ENCODE peak calls at places on chromosomes 3 and 15, in seven cellular contexts. One of them, this sample, is unnamed.

GRCh38 chr3:124993462-124993861 is 58.9 kb upstream of the MUC13 start:
- DNase-seq in endothelial cell of umbilical vein: no peak
- DNase-seq in neural progenitor cell: no peak
- DNase-seq in HCT116: no peak
- DNase-seq in kidney: peak
- DNase-seq in CD8-positive, alpha-beta memory T cell: no peak
- DNase-seq in psoas muscle: peak
- DNase-seq in this sample: no peak

GRCh38 chr3:156676467-156677119 is 2.2 kb downstream of the TIPARP start:
- DNase-seq in endothelial cell of umbilical vein: no peak
- DNase-seq in neural progenitor cell: no peak
- DNase-seq in HCT116: no peak
- DNase-seq in kidney: no peak
- DNase-seq in CD8-positive, alpha-beta memory T cell: no peak
- DNase-seq in psoas muscle: no peak
- DNase-seq in this sample: no peak

GRCh38 chr3:188754286-188754685 is 417.5 kb upstream of the TPRG1 start:
- DNase-seq in endothelial cell of umbilical vein: no peak
- DNase-seq in neural progenitor cell: no peak
- DNase-seq in HCT116: no peak
- DNase-seq in kidney: no peak
- DNase-seq in CD8-positive, alpha-beta memory T cell: no peak
- DNase-seq in psoas muscle: no peak
- DNase-seq in this sample: no peak

GRCh38 chr15:100043069-100043641 is 298.6 kb downstream of the ADAMTS17 start:
- DNase-seq in endothelial cell of umbilical vein: peak
- DNase-seq in neural progenitor cell: no peak
- DNase-seq in HCT116: peak
- DNase-seq in kidney: no peak
- DNase-seq in CD8-positive, alpha-beta memory T cell: no peak
- DNase-seq in psoas muscle: peak
- DNase-seq in this sample: no peak

GRCh38 chr3:194265996-194266657 is 85.0 kb downstream of the CPN2 start:
- DNase-seq in endothelial cell of umbilical vein: peak
- DNase-seq in neural progenitor cell: no peak
- DNase-seq in HCT116: no peak
- DNase-seq in kidney: no peak
- DNase-seq in CD8-positive, alpha-beta memory T cell: no peak
- DNase-seq in psoas muscle: no peak
- DNase-seq in this sample: peak

GRCh38 chr3:32076566-32076965 is 29.9 kb upstream of the GPD1L start:
- DNase-seq in endothelial cell of umbilical vein: no peak
- DNase-seq in neural progenitor cell: no peak
- DNase-seq in HCT116: no peak
- DNase-seq in kidney: no peak
- DNase-seq in CD8-positive, alpha-beta memory T cell: no peak
- DNase-seq in psoas muscle: no peak
- DNase-seq in this sample: no peak

GRCh38 chr15:64163662-64164362 is 990 bp upstream of the PPIB start:
- DNase-seq in endothelial cell of umbilical vein: no peak
- DNase-seq in neural progenitor cell: no peak
- DNase-seq in HCT116: no peak
- DNase-seq in kidney: no peak
- DNase-seq in CD8-positive, alpha-beta memory T cell: no peak
- DNase-seq in psoas muscle: no peak
- DNase-seq in this sample: no peak

GRCh38 chr3:98259707-98260106 is 4.3 kb upstream of the OR5H6 start:
- DNase-seq in endothelial cell of umbilical vein: no peak
- DNase-seq in neural progenitor cell: no peak
- DNase-seq in HCT116: peak
- DNase-seq in kidney: no peak
- DNase-seq in CD8-positive, alpha-beta memory T cell: no peak
- DNase-seq in psoas muscle: no peak
- DNase-seq in this sample: peak

GRCh38 chr3:39933986-39934693 is 124.7 kb downstream of the MYRIP start:
- DNase-seq in endothelial cell of umbilical vein: peak
- DNase-seq in neural progenitor cell: no peak
- DNase-seq in HCT116: no peak
- DNase-seq in kidney: no peak
- DNase-seq in CD8-positive, alpha-beta memory T cell: no peak
- DNase-seq in psoas muscle: no peak
- DNase-seq in this sample: no peak

GRCh38 chr3:169044341-169045113 is 619.0 kb downstream of the MECOM start:
- DNase-seq in endothelial cell of umbilical vein: peak
- DNase-seq in neural progenitor cell: no peak
- DNase-seq in HCT116: no peak
- DNase-seq in kidney: no peak
- DNase-seq in CD8-positive, alpha-beta memory T cell: no peak
- DNase-seq in psoas muscle: no peak
- DNase-seq in this sample: no peak
- H3K27ac ChIP-seq in endothelial cell of umbilical vein: peak
- H3K27ac ChIP-seq in neural progenitor cell: no peak
- H3K27ac ChIP-seq in HCT116: no peak
- H3K27ac ChIP-seq in kidney: no peak
- H3K27ac ChIP-seq in CD8-positive, alpha-beta memory T cell: no peak
- H3K27ac ChIP-seq in psoas muscle: no peak
- H3K27ac ChIP-seq in this sample: no peak

GRCh38 chr3:107661447-107662108 is 138.8 kb downstream of the BBX start:
- DNase-seq in endothelial cell of umbilical vein: no peak
- DNase-seq in neural progenitor cell: no peak
- DNase-seq in HCT116: no peak
- DNase-seq in kidney: no peak
- DNase-seq in CD8-positive, alpha-beta memory T cell: no peak
- DNase-seq in psoas muscle: no peak
- DNase-seq in this sample: no peak

GRCh38 chr3:107662586-107662985 is 139.8 kb downstream of the BBX start:
- DNase-seq in endothelial cell of umbilical vein: no peak
- DNase-seq in neural progenitor cell: no peak
- DNase-seq in HCT116: no peak
- DNase-seq in kidney: no peak
- DNase-seq in CD8-positive, alpha-beta memory T cell: no peak
- DNase-seq in psoas muscle: no peak
- DNase-seq in this sample: no peak

GRCh38 chr3:107660316-107660976 is 137.7 kb downstream of the BBX start:
- DNase-seq in endothelial cell of umbilical vein: peak
- DNase-seq in neural progenitor cell: peak
- DNase-seq in HCT116: peak
- DNase-seq in kidney: no peak
- DNase-seq in CD8-positive, alpha-beta memory T cell: peak
- DNase-seq in psoas muscle: no peak
- DNase-seq in this sample: no peak

GRCh38 chr3:107663266-107663665 is 140.5 kb downstream of the BBX start:
- DNase-seq in endothelial cell of umbilical vein: no peak
- DNase-seq in neural progenitor cell: no peak
- DNase-seq in HCT116: no peak
- DNase-seq in kidney: no peak
- DNase-seq in CD8-positive, alpha-beta memory T cell: no peak
- DNase-seq in psoas muscle: no peak
- DNase-seq in this sample: no peak

GRCh38 chr3:107662109-107662477 is 139.3 kb downstream of the BBX start:
- DNase-seq in endothelial cell of umbilical vein: peak
- DNase-seq in neural progenitor cell: no peak
- DNase-seq in HCT116: no peak
- DNase-seq in kidney: no peak
- DNase-seq in CD8-positive, alpha-beta memory T cell: no peak
- DNase-seq in psoas muscle: no peak
- DNase-seq in this sample: no peak
- H3K27ac ChIP-seq in endothelial cell of umbilical vein: peak
- H3K27ac ChIP-seq in neural progenitor cell: peak
- H3K27ac ChIP-seq in HCT116: no peak
- H3K27ac ChIP-seq in kidney: no peak
- H3K27ac ChIP-seq in CD8-positive, alpha-beta memory T cell: no peak
- H3K27ac ChIP-seq in psoas muscle: peak
- H3K27ac ChIP-seq in this sample: no peak

GRCh38 chr3:69738859-69739203 is 433 bp upstream of the MITF start:
- DNase-seq in endothelial cell of umbilical vein: no peak
- DNase-seq in neural progenitor cell: no peak
- DNase-seq in HCT116: no peak
- DNase-seq in kidney: no peak
- DNase-seq in CD8-positive, alpha-beta memory T cell: no peak
- DNase-seq in psoas muscle: peak
- DNase-seq in this sample: no peak

GRCh38 chr3:69740103-69741021 is 1.1 kb downstream of the MITF start:
- DNase-seq in endothelial cell of umbilical vein: no peak
- DNase-seq in neural progenitor cell: peak
- DNase-seq in HCT116: no peak
- DNase-seq in kidney: peak
- DNase-seq in CD8-positive, alpha-beta memory T cell: no peak
- DNase-seq in psoas muscle: peak
- DNase-seq in this sample: no peak

GRCh38 chr3:69741057-69741830 is 2.0 kb downstream of the MITF start:
- DNase-seq in endothelial cell of umbilical vein: no peak
- DNase-seq in neural progenitor cell: no peak
- DNase-seq in HCT116: no peak
- DNase-seq in kidney: no peak
- DNase-seq in CD8-positive, alpha-beta memory T cell: no peak
- DNase-seq in psoas muscle: no peak
- DNase-seq in this sample: no peak

GRCh38 chr3:69738291-69738690 is 973 bp upstream of the MITF start:
- DNase-seq in endothelial cell of umbilical vein: peak
- DNase-seq in neural progenitor cell: peak
- DNase-seq in HCT116: no peak
- DNase-seq in kidney: no peak
- DNase-seq in CD8-positive, alpha-beta memory T cell: no peak
- DNase-seq in psoas muscle: no peak
- DNase-seq in this sample: no peak

DNA sequence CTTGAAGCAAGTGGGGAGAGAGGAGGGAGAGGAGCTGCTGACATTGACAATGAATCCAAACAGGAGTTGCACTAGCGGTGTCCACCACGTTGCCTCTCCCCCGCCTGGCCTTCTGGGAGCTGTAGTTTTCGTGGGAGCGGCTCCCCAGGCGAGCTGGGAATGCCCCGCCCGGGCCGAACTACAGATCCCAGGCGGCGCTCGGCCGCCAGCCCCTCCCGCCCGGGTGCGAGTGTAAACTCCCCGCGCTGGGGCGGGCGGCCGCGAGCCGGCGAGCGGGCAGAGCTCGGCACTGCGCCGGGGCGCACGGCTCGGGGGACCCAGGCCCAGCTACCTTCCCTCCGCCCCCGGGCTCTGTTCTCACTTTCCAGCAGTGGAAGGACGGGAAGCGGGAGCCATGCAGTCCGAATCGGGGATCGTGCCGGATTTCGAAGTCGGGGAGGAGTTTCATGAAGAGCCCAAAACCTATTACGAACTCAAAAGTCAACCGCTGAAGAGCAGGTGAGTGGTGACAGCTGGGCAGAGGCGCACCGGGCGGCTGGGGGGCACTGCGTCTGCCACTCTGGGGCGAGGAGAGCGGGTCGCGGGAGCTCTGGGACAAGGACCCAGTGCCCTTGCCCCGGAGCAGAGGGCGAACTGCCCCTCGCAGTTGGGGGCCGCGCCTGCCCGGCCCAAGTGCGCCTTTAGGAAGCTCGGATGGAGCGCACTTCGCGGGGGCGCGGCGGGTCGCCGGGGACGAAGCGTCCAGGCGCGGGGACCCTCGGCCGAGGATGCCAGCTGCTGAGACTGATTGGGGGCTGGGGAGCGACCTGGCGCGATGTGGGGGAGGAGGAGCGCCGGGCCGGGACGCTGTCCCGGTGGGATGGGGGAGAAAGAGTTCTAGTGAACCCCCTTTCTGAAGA is at the start of gene MITF:
- DNase-seq in endothelial cell of umbilical vein: peak
- DNase-seq in neural progenitor cell: peak
- DNase-seq in HCT116: peak
- DNase-seq in kidney: peak
- DNase-seq in CD8-positive, alpha-beta memory T cell: no peak
- DNase-seq in psoas muscle: peak
- DNase-seq in this sample: no peak
- H3K27ac ChIP-seq in endothelial cell of umbilical vein: no peak
- H3K27ac ChIP-seq in neural progenitor cell: no peak
- H3K27ac ChIP-seq in HCT116: no peak
- H3K27ac ChIP-seq in kidney: peak
- H3K27ac ChIP-seq in CD8-positive, alpha-beta memory T cell: peak
- H3K27ac ChIP-seq in psoas muscle: peak
- H3K27ac ChIP-seq in this sample: no peak

GRCh38 chr3:55201729-55202128 is 273.9 kb upstream of the LRTM1 start:
- DNase-seq in endothelial cell of umbilical vein: no peak
- DNase-seq in neural progenitor cell: no peak
- DNase-seq in HCT116: no peak
- DNase-seq in kidney: no peak
- DNase-seq in CD8-positive, alpha-beta memory T cell: no peak
- DNase-seq in psoas muscle: no peak
- DNase-seq in this sample: no peak

GRCh38 chr3:55202320-55202719 is 274.5 kb upstream of the LRTM1 start:
- DNase-seq in endothelial cell of umbilical vein: no peak
- DNase-seq in neural progenitor cell: no peak
- DNase-seq in HCT116: no peak
- DNase-seq in kidney: no peak
- DNase-seq in CD8-positive, alpha-beta memory T cell: no peak
- DNase-seq in psoas muscle: no peak
- DNase-seq in this sample: no peak

GRCh38 chr3:55200916-55201315 is 273.1 kb upstream of the LRTM1 start:
- DNase-seq in endothelial cell of umbilical vein: no peak
- DNase-seq in neural progenitor cell: no peak
- DNase-seq in HCT116: no peak
- DNase-seq in kidney: no peak
- DNase-seq in CD8-positive, alpha-beta memory T cell: no peak
- DNase-seq in psoas muscle: no peak
- DNase-seq in this sample: no peak

GRCh38 chr3:55203006-55203405 is 275.1 kb upstream of the LRTM1 start:
- DNase-seq in endothelial cell of umbilical vein: no peak
- DNase-seq in neural progenitor cell: no peak
- DNase-seq in HCT116: no peak
- DNase-seq in kidney: no peak
- DNase-seq in CD8-positive, alpha-beta memory T cell: no peak
- DNase-seq in psoas muscle: no peak
- DNase-seq in this sample: no peak

DNA sequence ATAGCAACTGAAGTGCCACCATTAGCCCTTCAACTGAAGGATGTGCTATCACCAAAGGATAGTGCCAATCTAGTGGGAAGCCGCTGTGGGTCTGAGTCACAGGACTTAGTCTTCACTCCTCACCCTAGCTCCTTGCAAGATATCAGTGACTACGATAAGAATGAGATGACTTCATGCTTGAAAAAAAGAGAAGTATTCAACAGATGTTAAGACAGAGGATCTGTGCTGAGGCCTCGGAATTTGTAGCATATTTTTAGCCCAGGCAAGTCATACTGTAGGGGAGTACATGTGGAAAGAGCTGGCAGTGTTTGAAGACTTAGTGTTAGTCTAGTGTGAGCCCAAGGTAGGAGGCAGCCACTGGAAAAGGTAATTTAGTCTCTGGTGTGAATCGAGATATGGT is 270.7 kb upstream of the LRTM1 start:
- DNase-seq in endothelial cell of umbilical vein: no peak
- DNase-seq in neural progenitor cell: no peak
- DNase-seq in HCT116: no peak
- DNase-seq in kidney: no peak
- DNase-seq in CD8-positive, alpha-beta memory T cell: no peak
- DNase-seq in psoas muscle: no peak
- DNase-seq in this sample: no peak
- H3K27ac ChIP-seq in endothelial cell of umbilical vein: no peak
- H3K27ac ChIP-seq in neural progenitor cell: no peak
- H3K27ac ChIP-seq in HCT116: no peak
- H3K27ac ChIP-seq in kidney: no peak
- H3K27ac ChIP-seq in CD8-positive, alpha-beta memory T cell: no peak
- H3K27ac ChIP-seq in psoas muscle: no peak
- H3K27ac ChIP-seq in this sample: no peak

GRCh38 chr15:68818671-68819450 is 1.8 kb downstream of the ANP32A start:
- DNase-seq in endothelial cell of umbilical vein: peak
- DNase-seq in neural progenitor cell: peak
- DNase-seq in HCT116: no peak
- DNase-seq in kidney: peak
- DNase-seq in CD8-positive, alpha-beta memory T cell: peak
- DNase-seq in psoas muscle: peak
- DNase-seq in this sample: peak
- H3K27ac ChIP-seq in endothelial cell of umbilical vein: peak
- H3K27ac ChIP-seq in neural progenitor cell: peak
- H3K27ac ChIP-seq in HCT116: peak
- H3K27ac ChIP-seq in kidney: peak
- H3K27ac ChIP-seq in CD8-positive, alpha-beta memory T cell: peak
- H3K27ac ChIP-seq in psoas muscle: peak
- H3K27ac ChIP-seq in this sample: peak

This sample was measured in DND-41.